ENCODE peak calls at places on chromosomes 6 and 20, in five cellular contexts. Y is WTC11, V is A549, P is H1, Z is K562. H is an unnamed sample.
A peak's percentile ranks its signal among the peaks of the same experiment; 100 is the strongest.

GRCh38 chr6:85756982-85757381 is 114.3 kb upstream of the SYNCRIP start:
- DNase-seq in Z (peak; percentile 12), Y (no peak), V (peak; percentile 23), P (no peak), H (peak; percentile 43)

GRCh38 chr20:1185781-1186334 is 1.1 kb upstream of the TMEM74B start:
- DNase-seq in P (peak; percentile 21), Y (peak; percentile 70), Z (peak; percentile 68), V (peak; percentile 78), H (peak; percentile 48)

GRCh38 chr6:52020961-52021570 is 66.3 kb downstream of the PKHD1 start:
- DNase-seq in Z (peak; percentile 12), P (no peak), V (peak; percentile 10), Y (no peak), H (peak; percentile 33)

GRCh38 chr20:1809611-1810510 is 85.3 kb upstream of the SIRPA start:
- DNase-seq in V (peak; percentile 90), Y (no peak), Z (no peak), P (no peak), H (peak; percentile 44)

GRCh38 chr6:127879685-127880084 is 21.2 kb downstream of the THEMIS start:
- DNase-seq in P (peak; percentile 63), Z (no peak), V (no peak), Y (peak; percentile 81), H (no peak)

GRCh38 chr20:3680701-3681351 is 984 bp downstream of the ADAM33 start:
- DNase-seq in Z (no peak), V (no peak), P (no peak), Y (no peak), H (no peak)

GRCh38 chr20:56373942-56374341 is 15.2 kb downstream of the FAM210B start:
- DNase-seq in Z (no peak), Y (no peak), V (peak; percentile 72), P (no peak), H (peak; percentile 10)

GRCh38 chr6:41406821-41407787 is 71.7 kb downstream of the NCR2 start:
- DNase-seq in Z (no peak), Y (peak; percentile 55), P (no peak), V (no peak), H (no peak)

GRCh38 chr6:56318851-56319250 is 71.5 kb upstream of the COL21A1 start:
- DNase-seq in V (no peak), Z (no peak), P (no peak), Y (no peak), H (no peak)

GRCh38 chr6:56311086-56311485 is 63.7 kb upstream of the COL21A1 start:
- DNase-seq in Z (no peak), P (no peak), Y (no peak), V (no peak), H (peak; percentile 31)

GRCh38 chr6:56311525-56311924 is 64.1 kb upstream of the COL21A1 start:
- DNase-seq in P (no peak), Y (no peak), Z (no peak), V (no peak), H (no peak)

GRCh38 chr6:56312049-56312448 is 64.7 kb upstream of the COL21A1 start:
- DNase-seq in Z (no peak), P (no peak), Y (no peak), V (no peak), H (no peak)

GRCh38 chr6:56314683-56315523 is 67.5 kb upstream of the COL21A1 start:
- DNase-seq in Y (peak; percentile 48), V (peak; percentile 35), Z (peak; percentile 27), P (no peak), H (peak; percentile 72)
- TF ChIP-seq JUN in Y (no peak), V (no peak), Z (no peak), P (no peak), H (no peak)

GRCh38 chr6:28490191-28490890 is 25.3 kb downstream of the GPX6 start:
- DNase-seq in V (no peak), P (no peak), Y (no peak), Z (no peak), H (no peak)
- TF ChIP-seq JUN in V (no peak), P (no peak), Y (no peak), Z (no peak), H (no peak)

DNA sequence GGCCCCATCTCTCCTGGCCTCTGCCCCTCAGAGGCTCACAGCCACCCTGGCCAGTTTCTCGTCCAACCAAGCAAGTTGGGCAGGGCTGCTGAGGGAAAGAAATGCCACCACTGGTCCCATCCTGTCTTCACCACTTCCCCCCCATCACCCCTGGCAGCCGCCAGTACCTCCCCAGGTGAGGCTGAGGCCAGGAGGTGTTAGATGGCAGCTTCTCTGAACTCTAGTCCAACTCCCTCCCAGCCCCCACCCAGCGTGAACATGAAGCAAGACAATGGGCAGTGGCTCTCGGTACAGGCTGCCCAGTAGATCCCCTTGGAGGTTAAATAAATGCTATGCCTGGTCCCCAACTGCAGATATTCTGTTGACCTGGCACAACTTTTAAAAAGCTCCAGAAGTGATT is 25.9 kb downstream of the KCNK5 start:
- DNase-seq in P (no peak), Z (no peak), Y (no peak), V (no peak), H (no peak)
- TF ChIP-seq JUN in P (no peak), Z (no peak), Y (no peak), V (no peak), H (no peak)

DNA sequence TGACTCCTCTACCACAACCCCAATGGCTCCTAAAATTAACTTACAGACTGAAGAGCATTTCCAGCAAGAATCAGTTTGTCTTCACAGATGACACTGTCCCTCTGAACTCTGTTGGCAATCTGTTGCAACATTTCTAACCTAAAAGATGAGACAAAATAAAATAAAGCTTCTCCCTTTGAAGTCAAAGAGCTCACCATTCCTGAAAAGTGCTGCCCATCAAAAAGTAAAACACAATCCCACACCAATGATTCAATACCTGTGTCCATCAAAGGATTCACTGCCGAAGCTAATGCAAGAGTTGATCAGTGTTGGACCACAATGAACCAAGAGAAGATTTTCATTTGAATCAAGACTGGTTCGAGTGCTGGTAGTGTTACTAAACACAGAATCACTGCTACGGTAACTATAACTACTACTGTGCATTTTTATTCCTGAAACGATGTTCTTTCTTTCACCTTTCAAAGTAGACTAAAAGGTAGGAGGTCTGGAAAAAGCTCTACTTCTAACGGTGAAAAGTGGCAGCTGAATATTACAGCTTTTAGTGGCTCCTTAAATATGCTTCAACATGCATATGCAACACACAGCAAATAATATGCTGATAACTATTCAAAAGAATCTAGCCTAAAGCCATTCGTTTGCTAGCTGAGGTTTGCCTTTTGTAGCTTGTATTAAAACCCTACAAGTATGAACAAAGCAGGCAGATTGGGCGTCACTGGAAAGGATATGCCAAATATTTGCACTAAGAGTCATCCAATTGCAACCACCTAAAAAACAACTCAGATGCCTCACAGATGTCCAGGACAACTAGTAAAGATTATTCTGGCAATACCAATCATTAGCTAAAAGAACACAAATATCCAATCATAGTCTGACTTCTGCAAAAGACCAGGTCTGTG is at the start of gene DST:
- DNase-seq in Z (no peak), Y (no peak), P (no peak), V (peak; percentile 66), H (peak; percentile 36)
- TF ChIP-seq JUN in Z (no peak), Y (no peak), P (no peak), V (no peak), H (no peak)

DNA sequence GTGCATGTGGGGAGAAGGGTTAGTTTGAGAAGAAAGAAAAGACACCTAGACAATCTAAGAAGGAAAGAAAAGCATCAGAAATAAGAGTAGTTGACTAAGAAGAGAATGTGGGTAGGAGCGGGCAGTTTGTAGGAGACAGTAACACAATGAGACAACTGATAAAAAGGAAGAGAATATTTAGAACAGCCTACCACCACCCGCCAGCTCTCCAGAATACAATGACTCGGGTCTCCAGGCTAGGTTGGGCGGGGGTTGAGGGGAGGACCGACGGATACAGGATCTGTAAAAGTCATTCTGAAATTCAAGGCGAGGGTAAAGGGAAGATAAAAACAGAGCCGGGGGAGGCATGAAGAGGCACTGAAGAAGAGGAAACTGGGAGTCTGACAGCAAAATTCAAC is 704 bp downstream of the ABHD16A start:
- DNase-seq in P (no peak), V (no peak), Y (no peak), Z (peak; percentile 87), H (no peak)
- TF ChIP-seq JUN in P (no peak), V (no peak), Y (no peak), Z (no peak), H (no peak)

GRCh38 chr6:114611696-114612095 is 268.9 kb upstream of the HS3ST5 start:
- DNase-seq in Y (no peak), V (no peak), P (no peak), Z (no peak), H (no peak)
- TF ChIP-seq JUN in Y (no peak), V (no peak), P (no peak), Z (no peak), H (no peak)

DNA sequence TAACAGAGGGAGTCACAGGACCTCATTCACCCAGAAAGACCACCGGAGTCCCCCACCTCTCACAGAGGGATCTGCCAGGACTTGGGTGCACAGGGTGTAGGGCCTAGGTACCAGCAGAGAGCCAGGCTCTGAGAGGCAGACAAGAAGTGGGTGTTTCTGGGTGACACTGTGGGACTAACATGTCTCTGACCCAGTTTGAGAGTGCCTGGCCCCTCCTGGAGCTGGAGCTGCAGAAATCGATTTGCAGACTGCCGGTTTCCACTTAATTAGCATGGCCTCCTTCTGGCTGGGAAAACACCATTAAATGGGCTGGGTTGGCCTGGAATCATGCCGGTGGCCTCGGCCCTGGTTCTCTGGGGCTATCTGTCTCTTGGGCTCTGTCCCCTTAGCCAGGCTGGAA is 59.2 kb downstream of the PPP1R16B start:
- DNase-seq in Z (no peak), Y (no peak), P (no peak), V (no peak), H (no peak)
- TF ChIP-seq JUN in Z (no peak), Y (no peak), P (no peak), V (no peak), H (no peak)

GRCh38 chr20:24773751-24774201 is 175.3 kb upstream of the CST7 start:
- DNase-seq in Z (no peak), Y (no peak), V (peak; percentile 73), P (no peak), H (no peak)
- TF ChIP-seq JUN in Z (no peak), Y (no peak), V (no peak), P (no peak), H (no peak)

GRCh38 chr6:338815-339262 is 46.6 kb downstream of the DUSP22 start:
- DNase-seq in Z (no peak), P (no peak), Y (no peak), V (no peak), H (peak; percentile 37)
- TF ChIP-seq JUN in Z (no peak), P (no peak), Y (no peak), V (no peak), H (no peak)

H was measured in endothelial cell of umbilical vein.